ENCODE peak calls at places on chromosomes 16 and 17, in five cellular contexts. One of them, this sample, is unnamed.
A peak's percentile ranks its signal among the peaks of the same experiment; 100 is the strongest.

GRCh38 chr17:79771276-79771675 is 6.7 kb upstream of the CBX2 start:
- DNase-seq in glutamatergic neuron: no peak
- DNase-seq in T follicular helper cell: no peak
- DNase-seq in activated naive CD8-positive, alpha-beta T cell treated with anti-CD3 and anti-CD28 coated beads, Interleukin-2, amount 50 U/mL, for 16 hours: no peak
- DNase-seq in stimulated activated CD4-positive, alpha-beta T cell treated with anti-CD3 and anti-CD28 coated beads, Interleukin-1b, Interleukin-23, amount 100 ng/mL, for 1 hour: no peak
- DNase-seq in this sample: no peak

GRCh38 chr16:64892843-64893242 is 229.0 kb downstream of the CDH11 start:
- DNase-seq in activated naive CD8-positive, alpha-beta T cell treated with anti-CD3 and anti-CD28 coated beads, Interleukin-2, amount 50 U/mL, for 16 hours: no peak
- DNase-seq in stimulated activated CD4-positive, alpha-beta T cell treated with anti-CD3 and anti-CD28 coated beads, Interleukin-1b, Interleukin-23, amount 100 ng/mL, for 1 hour: no peak
- DNase-seq in glutamatergic neuron: no peak
- DNase-seq in T follicular helper cell: no peak
- DNase-seq in this sample: no peak

GRCh38 chr16:23060458-23061320 is 88.6 kb downstream of the USP31 start:
- DNase-seq in stimulated activated CD4-positive, alpha-beta T cell treated with anti-CD3 and anti-CD28 coated beads, Interleukin-1b, Interleukin-23, amount 100 ng/mL, for 1 hour: no peak
- DNase-seq in T follicular helper cell: peak; percentile 20
- DNase-seq in activated naive CD8-positive, alpha-beta T cell treated with anti-CD3 and anti-CD28 coated beads, Interleukin-2, amount 50 U/mL, for 16 hours: peak; percentile 10
- DNase-seq in glutamatergic neuron: peak; percentile 77
- DNase-seq in this sample: no peak

GRCh38 chr17:58332720-58333395 is 4.3 kb upstream of the TSPOAP1 start:
- DNase-seq in T follicular helper cell: no peak
- DNase-seq in glutamatergic neuron: no peak
- DNase-seq in activated naive CD8-positive, alpha-beta T cell treated with anti-CD3 and anti-CD28 coated beads, Interleukin-2, amount 50 U/mL, for 16 hours: no peak
- DNase-seq in stimulated activated CD4-positive, alpha-beta T cell treated with anti-CD3 and anti-CD28 coated beads, Interleukin-1b, Interleukin-23, amount 100 ng/mL, for 1 hour: no peak
- DNase-seq in this sample: peak; percentile 74

GRCh38 chr17:8892338-8892690 is 24.8 kb upstream of the PIK3R6 start:
- DNase-seq in stimulated activated CD4-positive, alpha-beta T cell treated with anti-CD3 and anti-CD28 coated beads, Interleukin-1b, Interleukin-23, amount 100 ng/mL, for 1 hour: no peak
- DNase-seq in glutamatergic neuron: no peak
- DNase-seq in activated naive CD8-positive, alpha-beta T cell treated with anti-CD3 and anti-CD28 coated beads, Interleukin-2, amount 50 U/mL, for 16 hours: no peak
- DNase-seq in T follicular helper cell: no peak
- DNase-seq in this sample: no peak

GRCh38 chr17:7263071-7263800 is 958 bp upstream of the CLDN7 start:
- DNase-seq in T follicular helper cell: no peak
- DNase-seq in activated naive CD8-positive, alpha-beta T cell treated with anti-CD3 and anti-CD28 coated beads, Interleukin-2, amount 50 U/mL, for 16 hours: no peak
- DNase-seq in stimulated activated CD4-positive, alpha-beta T cell treated with anti-CD3 and anti-CD28 coated beads, Interleukin-1b, Interleukin-23, amount 100 ng/mL, for 1 hour: no peak
- DNase-seq in glutamatergic neuron: no peak
- DNase-seq in this sample: no peak

GRCh38 chr17:65554568-65555223 is 6.8 kb downstream of the AXIN2 start:
- DNase-seq in activated naive CD8-positive, alpha-beta T cell treated with anti-CD3 and anti-CD28 coated beads, Interleukin-2, amount 50 U/mL, for 16 hours: no peak
- DNase-seq in stimulated activated CD4-positive, alpha-beta T cell treated with anti-CD3 and anti-CD28 coated beads, Interleukin-1b, Interleukin-23, amount 100 ng/mL, for 1 hour: no peak
- DNase-seq in glutamatergic neuron: no peak
- DNase-seq in T follicular helper cell: no peak
- DNase-seq in this sample: no peak

GRCh38 chr17:13044713-13045112 is 26.9 kb upstream of the ELAC2 start:
- DNase-seq in glutamatergic neuron: no peak
- DNase-seq in stimulated activated CD4-positive, alpha-beta T cell treated with anti-CD3 and anti-CD28 coated beads, Interleukin-1b, Interleukin-23, amount 100 ng/mL, for 1 hour: no peak
- DNase-seq in activated naive CD8-positive, alpha-beta T cell treated with anti-CD3 and anti-CD28 coated beads, Interleukin-2, amount 50 U/mL, for 16 hours: no peak
- DNase-seq in T follicular helper cell: no peak
- DNase-seq in this sample: no peak

GRCh38 chr16:30934827-30935557 is 11.6 kb downstream of the FBXL19 start:
- DNase-seq in activated naive CD8-positive, alpha-beta T cell treated with anti-CD3 and anti-CD28 coated beads, Interleukin-2, amount 50 U/mL, for 16 hours: no peak
- DNase-seq in glutamatergic neuron: peak; percentile 76
- DNase-seq in T follicular helper cell: no peak
- DNase-seq in stimulated activated CD4-positive, alpha-beta T cell treated with anti-CD3 and anti-CD28 coated beads, Interleukin-1b, Interleukin-23, amount 100 ng/mL, for 1 hour: no peak
- DNase-seq in this sample: no peak

GRCh38 chr16:68776821-68777485 is 39.9 kb downstream of the CDH1 start:
- DNase-seq in stimulated activated CD4-positive, alpha-beta T cell treated with anti-CD3 and anti-CD28 coated beads, Interleukin-1b, Interleukin-23, amount 100 ng/mL, for 1 hour: no peak
- DNase-seq in activated naive CD8-positive, alpha-beta T cell treated with anti-CD3 and anti-CD28 coated beads, Interleukin-2, amount 50 U/mL, for 16 hours: no peak
- DNase-seq in T follicular helper cell: no peak
- DNase-seq in glutamatergic neuron: no peak
- DNase-seq in this sample: no peak

GRCh38 chr16:1978476-1979120 is 2.7 kb downstream of the NOXO1 start:
- DNase-seq in T follicular helper cell: no peak
- DNase-seq in activated naive CD8-positive, alpha-beta T cell treated with anti-CD3 and anti-CD28 coated beads, Interleukin-2, amount 50 U/mL, for 16 hours: no peak
- DNase-seq in stimulated activated CD4-positive, alpha-beta T cell treated with anti-CD3 and anti-CD28 coated beads, Interleukin-1b, Interleukin-23, amount 100 ng/mL, for 1 hour: no peak
- DNase-seq in glutamatergic neuron: no peak
- DNase-seq in this sample: no peak

GRCh38 chr17:41413353-41413752 is 11.0 kb downstream of the KRT37 start:
- DNase-seq in T follicular helper cell: no peak
- DNase-seq in stimulated activated CD4-positive, alpha-beta T cell treated with anti-CD3 and anti-CD28 coated beads, Interleukin-1b, Interleukin-23, amount 100 ng/mL, for 1 hour: no peak
- DNase-seq in activated naive CD8-positive, alpha-beta T cell treated with anti-CD3 and anti-CD28 coated beads, Interleukin-2, amount 50 U/mL, for 16 hours: no peak
- DNase-seq in glutamatergic neuron: no peak
- DNase-seq in this sample: no peak

GRCh38 chr16:55367796-55368195 is 43.8 kb downstream of the IRX6 start:
- DNase-seq in T follicular helper cell: no peak
- DNase-seq in activated naive CD8-positive, alpha-beta T cell treated with anti-CD3 and anti-CD28 coated beads, Interleukin-2, amount 50 U/mL, for 16 hours: no peak
- DNase-seq in stimulated activated CD4-positive, alpha-beta T cell treated with anti-CD3 and anti-CD28 coated beads, Interleukin-1b, Interleukin-23, amount 100 ng/mL, for 1 hour: no peak
- DNase-seq in glutamatergic neuron: no peak
- DNase-seq in this sample: no peak

GRCh38 chr17:7443499-7444485 is 1.1 kb upstream of the CHRNB1 start:
- DNase-seq in glutamatergic neuron: no peak
- DNase-seq in T follicular helper cell: no peak
- DNase-seq in stimulated activated CD4-positive, alpha-beta T cell treated with anti-CD3 and anti-CD28 coated beads, Interleukin-1b, Interleukin-23, amount 100 ng/mL, for 1 hour: no peak
- DNase-seq in activated naive CD8-positive, alpha-beta T cell treated with anti-CD3 and anti-CD28 coated beads, Interleukin-2, amount 50 U/mL, for 16 hours: no peak
- DNase-seq in this sample: no peak

GRCh38 chr17:43813386-43813785 is 19.6 kb downstream of the MPP3 start:
- DNase-seq in glutamatergic neuron: no peak
- DNase-seq in activated naive CD8-positive, alpha-beta T cell treated with anti-CD3 and anti-CD28 coated beads, Interleukin-2, amount 50 U/mL, for 16 hours: no peak
- DNase-seq in T follicular helper cell: no peak
- DNase-seq in stimulated activated CD4-positive, alpha-beta T cell treated with anti-CD3 and anti-CD28 coated beads, Interleukin-1b, Interleukin-23, amount 100 ng/mL, for 1 hour: no peak
- DNase-seq in this sample: no peak

GRCh38 chr16:52756812-52757517 is 210.0 kb upstream of the TOX3 start:
- DNase-seq in T follicular helper cell: no peak
- DNase-seq in stimulated activated CD4-positive, alpha-beta T cell treated with anti-CD3 and anti-CD28 coated beads, Interleukin-1b, Interleukin-23, amount 100 ng/mL, for 1 hour: no peak
- DNase-seq in activated naive CD8-positive, alpha-beta T cell treated with anti-CD3 and anti-CD28 coated beads, Interleukin-2, amount 50 U/mL, for 16 hours: no peak
- DNase-seq in glutamatergic neuron: no peak
- DNase-seq in this sample: no peak

GRCh38 chr17:33154869-33155455 is 138.1 kb downstream of the ASIC2 start:
- DNase-seq in stimulated activated CD4-positive, alpha-beta T cell treated with anti-CD3 and anti-CD28 coated beads, Interleukin-1b, Interleukin-23, amount 100 ng/mL, for 1 hour: no peak
- DNase-seq in glutamatergic neuron: no peak
- DNase-seq in activated naive CD8-positive, alpha-beta T cell treated with anti-CD3 and anti-CD28 coated beads, Interleukin-2, amount 50 U/mL, for 16 hours: no peak
- DNase-seq in T follicular helper cell: no peak
- DNase-seq in this sample: no peak

GRCh38 chr17:9707917-9708316 is 62.6 kb downstream of the USP43 start:
- DNase-seq in activated naive CD8-positive, alpha-beta T cell treated with anti-CD3 and anti-CD28 coated beads, Interleukin-2, amount 50 U/mL, for 16 hours: no peak
- DNase-seq in glutamatergic neuron: no peak
- DNase-seq in stimulated activated CD4-positive, alpha-beta T cell treated with anti-CD3 and anti-CD28 coated beads, Interleukin-1b, Interleukin-23, amount 100 ng/mL, for 1 hour: no peak
- DNase-seq in T follicular helper cell: no peak
- DNase-seq in this sample: no peak

GRCh38 chr17:9470171-9470570 is 105.4 kb downstream of the STX8 start:
- DNase-seq in activated naive CD8-positive, alpha-beta T cell treated with anti-CD3 and anti-CD28 coated beads, Interleukin-2, amount 50 U/mL, for 16 hours: no peak
- DNase-seq in glutamatergic neuron: no peak
- DNase-seq in stimulated activated CD4-positive, alpha-beta T cell treated with anti-CD3 and anti-CD28 coated beads, Interleukin-1b, Interleukin-23, amount 100 ng/mL, for 1 hour: no peak
- DNase-seq in T follicular helper cell: no peak
- DNase-seq in this sample: no peak

GRCh38 chr17:4673986-4674770 is 29.8 kb downstream of the PELP1 start:
- DNase-seq in stimulated activated CD4-positive, alpha-beta T cell treated with anti-CD3 and anti-CD28 coated beads, Interleukin-1b, Interleukin-23, amount 100 ng/mL, for 1 hour: no peak
- DNase-seq in activated naive CD8-positive, alpha-beta T cell treated with anti-CD3 and anti-CD28 coated beads, Interleukin-2, amount 50 U/mL, for 16 hours: no peak
- DNase-seq in T follicular helper cell: no peak
- DNase-seq in glutamatergic neuron: no peak
- DNase-seq in this sample: no peak

GRCh38 chr17:60077672-60078519 is 825 bp downstream of the HEATR6 start:
- DNase-seq in stimulated activated CD4-positive, alpha-beta T cell treated with anti-CD3 and anti-CD28 coated beads, Interleukin-1b, Interleukin-23, amount 100 ng/mL, for 1 hour: no peak
- DNase-seq in activated naive CD8-positive, alpha-beta T cell treated with anti-CD3 and anti-CD28 coated beads, Interleukin-2, amount 50 U/mL, for 16 hours: peak; percentile 21
- DNase-seq in T follicular helper cell: peak; percentile 6
- DNase-seq in glutamatergic neuron: no peak
- DNase-seq in this sample: no peak

GRCh38 chr17:48544356-48545021 is 420 bp downstream of the HOXB2 start:
- DNase-seq in stimulated activated CD4-positive, alpha-beta T cell treated with anti-CD3 and anti-CD28 coated beads, Interleukin-1b, Interleukin-23, amount 100 ng/mL, for 1 hour: no peak
- DNase-seq in activated naive CD8-positive, alpha-beta T cell treated with anti-CD3 and anti-CD28 coated beads, Interleukin-2, amount 50 U/mL, for 16 hours: no peak
- DNase-seq in glutamatergic neuron: peak; percentile 56
- DNase-seq in T follicular helper cell: peak; percentile 45
- DNase-seq in this sample: peak; percentile 91

GRCh38 chr17:73304971-73305786 is 6.6 kb downstream of the CDC42EP4 start:
- DNase-seq in stimulated activated CD4-positive, alpha-beta T cell treated with anti-CD3 and anti-CD28 coated beads, Interleukin-1b, Interleukin-23, amount 100 ng/mL, for 1 hour: no peak
- DNase-seq in activated naive CD8-positive, alpha-beta T cell treated with anti-CD3 and anti-CD28 coated beads, Interleukin-2, amount 50 U/mL, for 16 hours: no peak
- DNase-seq in glutamatergic neuron: no peak
- DNase-seq in T follicular helper cell: no peak
- DNase-seq in this sample: peak; percentile 82

GRCh38 chr17:64632193-64632592 is 29.9 kb downstream of the SMURF2 start:
- DNase-seq in activated naive CD8-positive, alpha-beta T cell treated with anti-CD3 and anti-CD28 coated beads, Interleukin-2, amount 50 U/mL, for 16 hours: no peak
- DNase-seq in T follicular helper cell: no peak
- DNase-seq in glutamatergic neuron: no peak
- DNase-seq in stimulated activated CD4-positive, alpha-beta T cell treated with anti-CD3 and anti-CD28 coated beads, Interleukin-1b, Interleukin-23, amount 100 ng/mL, for 1 hour: no peak
- DNase-seq in this sample: no peak

GRCh38 chr17:44115585-44116415 is 7.6 kb downstream of the HDAC5 start:
- DNase-seq in glutamatergic neuron: peak; percentile 60
- DNase-seq in activated naive CD8-positive, alpha-beta T cell treated with anti-CD3 and anti-CD28 coated beads, Interleukin-2, amount 50 U/mL, for 16 hours: no peak
- DNase-seq in stimulated activated CD4-positive, alpha-beta T cell treated with anti-CD3 and anti-CD28 coated beads, Interleukin-1b, Interleukin-23, amount 100 ng/mL, for 1 hour: no peak
- DNase-seq in T follicular helper cell: no peak
- DNase-seq in this sample: no peak

GRCh38 chr16:88382491-88383400 is at the start of gene ZNF469:
- DNase-seq in stimulated activated CD4-positive, alpha-beta T cell treated with anti-CD3 and anti-CD28 coated beads, Interleukin-1b, Interleukin-23, amount 100 ng/mL, for 1 hour: no peak
- DNase-seq in T follicular helper cell: no peak
- DNase-seq in glutamatergic neuron: peak; percentile 64
- DNase-seq in activated naive CD8-positive, alpha-beta T cell treated with anti-CD3 and anti-CD28 coated beads, Interleukin-2, amount 50 U/mL, for 16 hours: no peak
- DNase-seq in this sample: peak; percentile 72

GRCh38 chr16:88967800-88968588 is 9.0 kb downstream of the CBFA2T3 start:
- DNase-seq in stimulated activated CD4-positive, alpha-beta T cell treated with anti-CD3 and anti-CD28 coated beads, Interleukin-1b, Interleukin-23, amount 100 ng/mL, for 1 hour: no peak
- DNase-seq in activated naive CD8-positive, alpha-beta T cell treated with anti-CD3 and anti-CD28 coated beads, Interleukin-2, amount 50 U/mL, for 16 hours: no peak
- DNase-seq in T follicular helper cell: no peak
- DNase-seq in glutamatergic neuron: no peak
- DNase-seq in this sample: no peak

GRCh38 chr17:8016632-8017424 is 14.4 kb downstream of the GUCY2D start:
- DNase-seq in stimulated activated CD4-positive, alpha-beta T cell treated with anti-CD3 and anti-CD28 coated beads, Interleukin-1b, Interleukin-23, amount 100 ng/mL, for 1 hour: no peak
- DNase-seq in T follicular helper cell: peak; percentile 18
- DNase-seq in glutamatergic neuron: peak; percentile 69
- DNase-seq in activated naive CD8-positive, alpha-beta T cell treated with anti-CD3 and anti-CD28 coated beads, Interleukin-2, amount 50 U/mL, for 16 hours: no peak
- DNase-seq in this sample: no peak

GRCh38 chr16:85988306-85988705 is 89.3 kb downstream of the IRF8 start:
- DNase-seq in T follicular helper cell: no peak
- DNase-seq in stimulated activated CD4-positive, alpha-beta T cell treated with anti-CD3 and anti-CD28 coated beads, Interleukin-1b, Interleukin-23, amount 100 ng/mL, for 1 hour: no peak
- DNase-seq in glutamatergic neuron: no peak
- DNase-seq in activated naive CD8-positive, alpha-beta T cell treated with anti-CD3 and anti-CD28 coated beads, Interleukin-2, amount 50 U/mL, for 16 hours: no peak
- DNase-seq in this sample: no peak